ENCODE peak calls at places on chromosomes 5 and 9, in four cellular contexts. E is progenitor cell of endocrine pancreas, B is WTC11, F is GM12865. D is an unnamed sample.

GRCh38 chr9:42852133-42852532 is 668.7 kb downstream of the SPATA31A6 start:
- DNase-seq in E (peak), B (peak), F (peak), D (peak)

GRCh38 chr9:123620258-123620657 is 264.3 kb downstream of the CRB2 start:
- DNase-seq in E (no peak), B (no peak), F (no peak), D (no peak)

GRCh38 chr5:157253547-157253946 is 12.4 kb upstream of the CYFIP2 start:
- DNase-seq in E (peak), B (peak), F (peak), D (peak)

GRCh38 chr5:19837536-19838179 is 150.3 kb downstream of the CDH18 start:
- DNase-seq in E (no peak), B (no peak), F (no peak), D (no peak)

GRCh38 chr5:139038618-139039305 is 159.4 kb downstream of the SIL1 start:
- DNase-seq in E (no peak), B (no peak), F (no peak), D (no peak)

GRCh38 chr5:79774171-79774854 is 84.7 kb downstream of the CMYA5 start:
- DNase-seq in E (peak), B (peak), F (peak), D (peak)

GRCh38 chr5:149636861-149637246 is 55.6 kb downstream of the ARHGEF37 start:
- DNase-seq in E (peak), B (peak), F (peak), D (peak)

GRCh38 chr5:138466900-138467710 is 1.8 kb downstream of the EGR1 start:
- DNase-seq in E (no peak), B (no peak), F (peak), D (no peak)

GRCh38 chr5:58440882-58441281 is 19.0 kb downstream of the PLK2 start:
- DNase-seq in E (no peak), B (no peak), F (no peak), D (no peak)

GRCh38 chr9:127154390-127155191 is 32.2 kb upstream of the ANGPTL2 start:
- DNase-seq in E (no peak), B (no peak), F (peak), D (peak)

GRCh38 chr5:79255786-79256557 is 20.0 kb downstream of the JMY start:
- DNase-seq in E (peak), B (peak), F (peak), D (no peak)

GRCh38 chr9:995192-995591 is 18.7 kb downstream of the DMRT3 start:
- DNase-seq in E (no peak), B (no peak), F (no peak), D (no peak)

GRCh38 chr9:127445851-127446719 is 5.1 kb downstream of the RPL12 start:
- DNase-seq in E (no peak), B (no peak), F (peak), D (no peak)

GRCh38 chr9:114898741-114899140 is 31.6 kb downstream of the TNFSF8 start:
- DNase-seq in E (no peak), B (no peak), F (peak), D (peak)

GRCh38 chr5:96826071-96826470 is 18.3 kb upstream of the ERAP1 start:
- DNase-seq in E (no peak), B (no peak), F (no peak), D (no peak)

GRCh38 chr9:123109540-123110279 is 76.2 kb downstream of the GPR21 start:
- DNase-seq in E (no peak), B (no peak), F (no peak), D (no peak)

GRCh38 chr5:168708301-168708695 is 129.1 kb upstream of the PANK3 start:
- DNase-seq in E (no peak), B (no peak), F (no peak), D (no peak)

GRCh38 chr9:85212209-85212608 is 529.5 kb downstream of the AGTPBP1 start:
- DNase-seq in E (no peak), B (no peak), F (no peak), D (no peak)

GRCh38 chr5:36029914-36030313 is 36.8 kb downstream of the UGT3A2 start:
- DNase-seq in E (no peak), B (no peak), F (no peak), D (no peak)

GRCh38 chr5:13664377-13664776 is 280.1 kb downstream of the DNAH5 start:
- DNase-seq in E (no peak), B (no peak), F (no peak), D (no peak)

DNA sequence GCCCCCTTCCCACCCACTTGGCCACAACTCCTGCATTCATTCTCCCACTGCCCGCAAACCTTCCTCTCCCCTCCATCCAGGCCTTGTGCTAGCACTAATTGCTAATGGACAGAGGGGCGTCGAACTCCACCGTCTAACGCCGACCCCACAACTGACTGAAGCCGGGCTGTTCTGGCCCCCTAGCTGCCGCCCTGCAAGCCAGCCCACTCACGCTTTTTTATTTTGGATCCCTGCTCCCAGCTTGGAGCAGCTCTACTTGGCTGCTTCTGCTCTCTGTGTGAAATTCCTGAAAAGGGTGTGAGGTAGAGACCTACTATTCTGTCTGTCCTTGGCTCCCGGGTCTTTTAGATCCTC is 704 bp upstream of the ASTN2 start:
- DNase-seq in E (no peak), B (no peak), F (no peak), D (no peak)
- TF ChIP-seq CTCF in E (peak), B (no peak), F (no peak), D (no peak)

DNA sequence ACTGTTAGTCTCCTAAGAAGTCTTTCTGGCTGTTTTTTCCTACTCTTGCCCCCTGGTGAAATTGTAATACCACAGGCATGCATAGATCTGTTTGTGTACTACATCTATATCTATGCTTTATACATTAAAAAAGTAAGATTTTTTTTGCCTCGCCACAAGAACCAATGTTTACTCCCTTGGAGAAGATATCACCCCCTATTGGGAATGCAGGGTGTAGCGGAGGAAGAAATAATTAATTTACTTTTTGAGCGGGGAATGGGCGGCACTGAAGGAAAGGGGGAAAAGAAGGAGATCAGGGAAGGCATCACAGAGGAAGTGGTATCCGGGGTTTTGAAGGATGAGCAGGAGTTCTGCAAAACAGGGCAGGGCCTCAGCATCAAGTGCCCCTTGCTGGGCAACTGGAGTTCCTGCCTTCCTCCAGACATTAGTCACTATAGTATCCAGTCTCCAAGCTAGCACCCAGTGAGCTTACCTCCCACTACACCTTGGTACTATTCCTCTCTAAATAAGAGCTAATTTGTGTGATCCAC is 134.9 kb downstream of the GABBR2 start:
- DNase-seq in E (no peak), B (no peak), F (no peak), D (no peak)
- TF ChIP-seq CTCF in E (no peak), B (no peak), F (no peak), D (no peak)

DNA sequence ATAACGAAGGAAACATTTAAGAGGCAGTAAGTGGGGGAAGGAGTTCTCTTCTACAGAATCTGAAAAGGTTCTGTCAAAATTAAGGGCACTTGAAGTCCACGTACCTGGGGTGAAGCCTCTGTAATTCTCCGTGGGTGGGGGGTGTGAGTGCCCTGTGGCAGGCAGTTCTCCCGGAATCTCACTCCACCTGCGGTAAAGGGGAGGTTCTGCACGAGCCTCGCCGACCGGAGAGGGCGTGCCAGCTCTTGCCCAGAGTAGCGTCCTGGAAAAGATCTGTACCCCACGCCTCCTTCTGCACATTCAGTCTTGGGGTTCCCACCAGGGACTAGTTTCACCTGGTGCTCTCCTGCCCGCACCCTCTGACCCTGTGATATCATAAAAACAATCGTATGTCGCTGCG is 115.7 kb upstream of the FCN2 start:
- DNase-seq in E (no peak), B (no peak), F (no peak), D (no peak)
- TF ChIP-seq CTCF in E (no peak), B (no peak), F (no peak), D (no peak)

GRCh38 chr9:108282872-108283271 is 572.9 kb downstream of the ACTL7B start:
- DNase-seq in E (no peak), B (no peak), F (peak), D (no peak)
- TF ChIP-seq CTCF in E (peak), B (peak), F (peak), D (no peak)

DNA sequence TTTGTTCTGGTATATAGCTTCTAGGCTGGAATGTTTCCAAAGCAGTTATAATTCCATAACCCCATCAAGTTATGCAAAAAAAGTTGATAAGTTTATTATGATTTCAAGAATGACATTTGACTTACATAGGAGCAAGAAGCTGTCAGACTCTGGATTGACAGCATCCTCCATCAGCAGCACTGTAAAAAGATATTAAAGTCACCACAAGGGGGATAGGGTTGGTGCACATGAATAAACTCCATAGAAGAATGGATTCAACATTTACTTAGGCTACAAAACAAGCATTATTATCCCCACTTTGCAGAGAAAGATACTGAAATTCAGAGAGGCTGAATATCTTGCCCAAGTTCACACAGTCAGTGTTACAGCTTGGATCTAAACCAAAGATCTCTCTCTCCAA is 208.9 kb upstream of the SLC30A5 start:
- DNase-seq in E (no peak), B (no peak), F (peak), D (no peak)
- TF ChIP-seq CTCF in E (peak), B (peak), F (peak), D (no peak)

GRCh38 chr9:104346645-104347175 is 157.4 kb upstream of the OR13F1 start:
- DNase-seq in E (no peak), B (no peak), F (no peak), D (no peak)

DNA sequence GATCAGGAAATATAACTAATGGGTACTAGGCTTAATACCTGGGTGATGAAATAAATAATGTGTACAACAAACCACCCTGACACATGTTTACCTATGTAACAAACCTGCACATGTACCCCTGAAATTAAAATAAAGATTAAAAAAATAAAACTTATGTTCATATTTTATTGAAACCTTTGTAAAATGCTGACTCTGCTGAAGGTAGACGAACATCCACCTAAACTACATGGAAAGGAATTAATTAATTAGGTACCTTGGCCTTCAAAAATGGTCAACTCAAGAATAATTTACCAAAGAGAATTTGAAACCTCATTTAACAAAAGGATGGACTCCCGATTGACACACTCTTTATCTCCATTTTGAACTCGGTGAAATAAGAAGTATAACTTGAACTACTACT is 152.3 kb upstream of the OR13F1 start:
- DNase-seq in E (no peak), B (no peak), F (no peak), D (no peak)
- TF ChIP-seq CTCF in E (no peak), B (no peak), F (no peak), D (no peak)

DNA sequence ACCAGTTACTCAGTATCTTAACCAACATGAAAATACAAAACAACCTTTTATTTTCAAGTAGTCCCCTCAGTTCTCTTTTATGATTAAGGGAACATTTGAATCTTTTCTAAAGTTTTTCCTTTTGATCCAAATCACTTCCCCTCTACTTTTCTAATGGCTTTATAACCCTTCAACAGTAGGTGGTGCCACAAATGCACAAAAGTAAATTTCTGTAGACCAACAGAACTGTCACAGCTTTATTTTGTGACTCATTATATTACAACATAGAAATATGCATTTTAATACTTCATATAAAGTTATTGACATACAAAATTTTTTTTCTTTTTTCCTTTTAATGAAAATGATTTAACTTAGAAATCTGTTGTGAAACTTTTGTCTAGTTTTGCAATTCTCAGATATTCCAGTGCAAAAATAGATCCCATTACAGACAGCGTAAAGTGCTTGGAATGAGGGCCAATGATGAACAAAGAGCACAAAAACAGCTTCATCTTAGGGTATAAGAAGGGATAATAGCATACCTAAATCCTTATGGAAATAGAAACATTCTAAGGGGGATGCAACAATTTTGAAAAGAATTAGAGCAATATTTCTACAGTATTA is 17.0 kb downstream of the NIPSNAP3B start:
- DNase-seq in E (no peak), B (no peak), F (peak), D (peak)
- TF ChIP-seq CTCF in E (peak), B (no peak), F (peak), D (peak)

DNA sequence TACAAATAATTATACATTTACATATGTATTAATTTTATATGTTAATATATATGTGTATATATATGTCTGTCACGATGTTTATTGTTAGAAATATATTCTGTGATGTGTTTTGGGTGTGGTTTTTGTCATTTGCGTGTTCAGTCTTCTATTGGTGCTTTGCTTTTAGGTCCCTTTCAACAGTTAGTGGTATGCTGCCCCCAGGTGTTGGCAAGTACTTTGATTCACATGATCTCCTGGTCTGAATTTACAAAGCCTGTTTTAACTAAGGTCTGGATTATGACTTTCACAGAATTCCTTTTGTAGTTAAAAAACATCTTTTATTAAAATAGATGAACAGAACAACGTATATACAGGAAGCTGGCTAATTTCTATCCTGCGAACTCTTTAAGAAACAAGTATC is 271.5 kb downstream of the CCDC171 start:
- DNase-seq in E (no peak), B (peak), F (no peak), D (no peak)
- TF ChIP-seq CTCF in E (peak), B (no peak), F (no peak), D (no peak)

GRCh38 chr5:173582198-173583092 is 34.0 kb downstream of the BOD1 start:
- DNase-seq in E (no peak), B (no peak), F (peak), D (no peak)

GRCh38 chr5:173578947-173579615 is 37.4 kb downstream of the BOD1 start:
- DNase-seq in E (no peak), B (no peak), F (no peak), D (no peak)

GRCh38 chr5:173583384-173583783 is 33.1 kb downstream of the BOD1 start:
- DNase-seq in E (no peak), B (no peak), F (no peak), D (no peak)

GRCh38 chr5:173577817-173578216 is 38.6 kb downstream of the BOD1 start:
- DNase-seq in E (no peak), B (no peak), F (no peak), D (no peak)

DNA sequence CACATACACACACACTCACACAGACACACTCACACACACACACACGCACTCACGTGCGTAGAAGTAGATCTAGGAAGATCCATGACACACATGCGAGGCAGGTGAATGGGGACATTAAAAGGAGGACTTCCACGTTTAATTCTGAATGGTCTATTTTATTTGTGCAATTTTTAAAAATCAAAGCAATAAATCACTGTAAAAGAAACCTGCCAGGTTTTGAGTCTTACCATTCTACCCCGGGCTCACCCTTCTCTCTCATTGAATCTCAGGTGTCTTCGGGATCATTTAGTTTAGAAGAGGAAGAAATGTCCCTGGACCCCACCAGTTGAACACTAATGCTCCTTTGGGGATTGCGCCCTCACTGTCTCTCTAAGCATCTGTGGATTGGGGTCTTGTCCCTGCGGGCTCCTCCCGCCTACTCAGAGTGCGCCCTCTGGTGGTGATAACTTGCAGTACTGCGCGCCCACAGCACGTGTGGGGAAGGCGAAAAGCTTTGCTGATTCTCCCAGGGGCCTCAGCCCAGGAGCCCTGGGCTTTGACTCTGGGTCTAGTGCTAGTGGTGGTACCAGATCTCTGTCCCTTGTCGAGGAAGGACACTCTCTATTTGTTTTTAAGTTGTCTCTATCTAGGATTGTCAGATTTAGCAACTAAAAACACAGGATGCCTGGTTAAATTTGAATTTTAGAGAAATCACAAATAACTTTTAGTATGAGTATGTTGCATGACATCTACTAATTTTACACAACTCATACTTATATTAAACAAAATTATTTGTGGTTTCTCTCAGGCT is 34.8 kb downstream of the BOD1 start:
- DNase-seq in E (peak), B (peak), F (peak), D (peak)
- TF ChIP-seq CTCF in E (peak), B (peak), F (peak), D (peak)